ENCODE peak calls at places on chromosomes 12 and 14, in five cellular contexts. One of them, this sample, is unnamed.

GRCh38 chr12:122336015-122336946 is 70.0 kb upstream of the VPS33A start:
- DNase-seq in RPMI7951: peak
- DNase-seq in HuH-7: peak
- DNase-seq in skeletal muscle cell: no peak
- DNase-seq in NT2/D1: peak
- DNase-seq in this sample: no peak

GRCh38 chr12:41418586-41418985 is 230.5 kb downstream of the PDZRN4 start:
- DNase-seq in RPMI7951: no peak
- DNase-seq in HuH-7: no peak
- DNase-seq in skeletal muscle cell: no peak
- DNase-seq in NT2/D1: peak
- DNase-seq in this sample: no peak

GRCh38 chr14:101736071-101736470 is 25.4 kb upstream of the PPP2R5C start:
- DNase-seq in RPMI7951: no peak
- DNase-seq in HuH-7: no peak
- DNase-seq in skeletal muscle cell: no peak
- DNase-seq in NT2/D1: no peak
- DNase-seq in this sample: no peak

GRCh38 chr14:56608682-56609081 is 29.1 kb downstream of the TMEM260 start:
- DNase-seq in RPMI7951: no peak
- DNase-seq in HuH-7: no peak
- DNase-seq in skeletal muscle cell: peak
- DNase-seq in NT2/D1: no peak
- DNase-seq in this sample: peak

GRCh38 chr12:43349863-43350262 is 202.1 kb downstream of the ADAMTS20 start:
- DNase-seq in RPMI7951: peak
- DNase-seq in HuH-7: no peak
- DNase-seq in skeletal muscle cell: no peak
- DNase-seq in NT2/D1: no peak
- DNase-seq in this sample: no peak

GRCh38 chr12:62466018-62466595 is 519 bp upstream of the MON2 start:
- DNase-seq in RPMI7951: peak
- DNase-seq in HuH-7: peak
- DNase-seq in skeletal muscle cell: no peak
- DNase-seq in NT2/D1: no peak
- DNase-seq in this sample: peak

GRCh38 chr12:62651138-62651537 is 184.5 kb downstream of the MON2 start:
- DNase-seq in RPMI7951: no peak
- DNase-seq in HuH-7: no peak
- DNase-seq in skeletal muscle cell: no peak
- DNase-seq in NT2/D1: no peak
- DNase-seq in this sample: no peak

GRCh38 chr12:26473291-26473690 is 277.9 kb downstream of the SSPN start:
- DNase-seq in RPMI7951: peak
- DNase-seq in HuH-7: no peak
- DNase-seq in skeletal muscle cell: no peak
- DNase-seq in NT2/D1: no peak
- DNase-seq in this sample: no peak

GRCh38 chr14:52052289-52052943 is 16.4 kb downstream of the NID2 start:
- DNase-seq in RPMI7951: peak
- DNase-seq in HuH-7: no peak
- DNase-seq in skeletal muscle cell: peak
- DNase-seq in NT2/D1: no peak
- DNase-seq in this sample: peak

GRCh38 chr12:1796515-1797010 is 23.8 kb upstream of the LRTM2 start:
- DNase-seq in RPMI7951: no peak
- DNase-seq in HuH-7: no peak
- DNase-seq in skeletal muscle cell: no peak
- DNase-seq in NT2/D1: no peak
- DNase-seq in this sample: no peak

GRCh38 chr12:57638096-57638495 is 5.1 kb upstream of the B4GALNT1 start:
- DNase-seq in RPMI7951: no peak
- DNase-seq in HuH-7: no peak
- DNase-seq in skeletal muscle cell: no peak
- DNase-seq in NT2/D1: no peak
- DNase-seq in this sample: no peak

GRCh38 chr12:121697093-121697698 is 15.4 kb upstream of the TMEM120B start:
- DNase-seq in RPMI7951: peak
- DNase-seq in HuH-7: no peak
- DNase-seq in skeletal muscle cell: no peak
- DNase-seq in NT2/D1: no peak
- DNase-seq in this sample: peak

GRCh38 chr12:110316861-110317260 is 35.8 kb downstream of the ATP2A2 start:
- DNase-seq in RPMI7951: peak
- DNase-seq in HuH-7: no peak
- DNase-seq in skeletal muscle cell: peak
- DNase-seq in NT2/D1: no peak
- DNase-seq in this sample: peak

GRCh38 chr12:126914170-126914796 is 1352.7 kb upstream of the TMEM132C start:
- DNase-seq in RPMI7951: no peak
- DNase-seq in HuH-7: peak
- DNase-seq in skeletal muscle cell: no peak
- DNase-seq in NT2/D1: no peak
- DNase-seq in this sample: no peak

GRCh38 chr12:26845984-26846383 is 13.0 kb upstream of the ITPR2 start:
- DNase-seq in RPMI7951: no peak
- DNase-seq in HuH-7: peak
- DNase-seq in skeletal muscle cell: no peak
- DNase-seq in NT2/D1: no peak
- DNase-seq in this sample: peak

GRCh38 chr12:123049398-123050250 is 69.1 kb downstream of the ARL6IP4 start:
- DNase-seq in RPMI7951: peak
- DNase-seq in HuH-7: no peak
- DNase-seq in skeletal muscle cell: no peak
- DNase-seq in NT2/D1: no peak
- DNase-seq in this sample: no peak

GRCh38 chr14:36663404-36664321 is 2.0 kb downstream of the PAX9 start:
- DNase-seq in RPMI7951: peak
- DNase-seq in HuH-7: no peak
- DNase-seq in skeletal muscle cell: no peak
- DNase-seq in NT2/D1: no peak
- DNase-seq in this sample: no peak

GRCh38 chr12:126027816-126028215 is 962.6 kb downstream of the AACS start:
- DNase-seq in RPMI7951: no peak
- DNase-seq in HuH-7: no peak
- DNase-seq in skeletal muscle cell: no peak
- DNase-seq in NT2/D1: no peak
- DNase-seq in this sample: no peak

GRCh38 chr12:98968896-98969295 is 323.8 kb downstream of the APAF1 start:
- DNase-seq in RPMI7951: no peak
- DNase-seq in HuH-7: no peak
- DNase-seq in skeletal muscle cell: no peak
- DNase-seq in NT2/D1: no peak
- DNase-seq in this sample: no peak

GRCh38 chr14:99173086-99173485 is 98.9 kb downstream of the BCL11B start:
- DNase-seq in RPMI7951: no peak
- DNase-seq in HuH-7: no peak
- DNase-seq in skeletal muscle cell: no peak
- DNase-seq in NT2/D1: no peak
- DNase-seq in this sample: no peak

GRCh38 chr14:37197421-37198272 is at the start of gene MIPOL1:
- DNase-seq in RPMI7951: peak
- DNase-seq in HuH-7: peak
- DNase-seq in skeletal muscle cell: peak
- DNase-seq in NT2/D1: peak
- DNase-seq in this sample: peak

GRCh38 chr14:48398675-48399282 is 723.4 kb upstream of the MDGA2 start:
- DNase-seq in RPMI7951: peak
- DNase-seq in HuH-7: peak
- DNase-seq in skeletal muscle cell: no peak
- DNase-seq in NT2/D1: peak
- DNase-seq in this sample: peak

GRCh38 chr12:113889806-113890581 is 76.1 kb downstream of the RBM19 start:
- DNase-seq in RPMI7951: no peak
- DNase-seq in HuH-7: no peak
- DNase-seq in skeletal muscle cell: no peak
- DNase-seq in NT2/D1: no peak
- DNase-seq in this sample: no peak

GRCh38 chr14:43687866-43688265 is 819.2 kb downstream of the FSCB start:
- DNase-seq in RPMI7951: no peak
- DNase-seq in HuH-7: no peak
- DNase-seq in skeletal muscle cell: peak
- DNase-seq in NT2/D1: no peak
- DNase-seq in this sample: peak

GRCh38 chr14:103232338-103232808 is 101.7 kb upstream of the EIF5 start:
- DNase-seq in RPMI7951: no peak
- DNase-seq in HuH-7: no peak
- DNase-seq in skeletal muscle cell: no peak
- DNase-seq in NT2/D1: no peak
- DNase-seq in this sample: no peak

GRCh38 chr12:89064151-89064550 is 288.1 kb downstream of the DUSP6 start:
- DNase-seq in RPMI7951: peak
- DNase-seq in HuH-7: no peak
- DNase-seq in skeletal muscle cell: no peak
- DNase-seq in NT2/D1: no peak
- DNase-seq in this sample: no peak

GRCh38 chr12:57621497-57622292 is 10.5 kb downstream of the ARHGEF25 start:
- DNase-seq in RPMI7951: no peak
- DNase-seq in HuH-7: peak
- DNase-seq in skeletal muscle cell: no peak
- DNase-seq in NT2/D1: no peak
- DNase-seq in this sample: no peak

GRCh38 chr12:46843811-46844210 is 18.0 kb upstream of the SLC38A4 start:
- DNase-seq in RPMI7951: no peak
- DNase-seq in HuH-7: no peak
- DNase-seq in skeletal muscle cell: no peak
- DNase-seq in NT2/D1: no peak
- DNase-seq in this sample: no peak

GRCh38 chr14:26319139-26319864 is 278.5 kb downstream of the NOVA1 start:
- DNase-seq in RPMI7951: no peak
- DNase-seq in HuH-7: no peak
- DNase-seq in skeletal muscle cell: no peak
- DNase-seq in NT2/D1: no peak
- DNase-seq in this sample: no peak

GRCh38 chr12:100753837-100754236 is 40.7 kb upstream of the ANO4 start:
- DNase-seq in RPMI7951: no peak
- DNase-seq in HuH-7: no peak
- DNase-seq in skeletal muscle cell: peak
- DNase-seq in NT2/D1: no peak
- DNase-seq in this sample: no peak

GRCh38 chr12:47383942-47384341 is 304.2 kb upstream of the AMIGO2 start:
- DNase-seq in RPMI7951: no peak
- DNase-seq in HuH-7: no peak
- DNase-seq in skeletal muscle cell: peak
- DNase-seq in NT2/D1: no peak
- DNase-seq in this sample: no peak